ENCODE peak calls at places on chromosomes 7 and 10, in five cellular contexts. C is ascending aorta, R is H9, D is adrenal gland, F is bronchial epithelial cell. M is an unnamed sample.

GRCh38 chr7:96638669-96639068 is 71.0 kb downstream of the SEM1 start:
- DNase-seq in D (no peak), C (no peak), F (no peak), R (no peak), M (no peak)

GRCh38 chr10:120732643-120733313 is 118.4 kb upstream of the WDR11 start:
- DNase-seq in F (peak; percentile 92), D (no peak), R (no peak), C (no peak), M (peak; percentile 11)

GRCh38 chr7:45593877-45594276 is 19.7 kb downstream of the ADCY1 start:
- DNase-seq in D (no peak), R (peak; percentile 11), C (no peak), F (no peak), M (no peak)

GRCh38 chr10:125165584-125166340 is 5.4 kb upstream of the CTBP2 start:
- DNase-seq in C (no peak), D (no peak), R (no peak), F (no peak), M (no peak)

GRCh38 chr10:635088-635861 is 54.2 kb downstream of the DIP2C start:
- DNase-seq in R (no peak), D (no peak), C (no peak), F (no peak), M (no peak)

GRCh38 chr10:86718556-86718955 is 37.9 kb upstream of the BMPR1A start:
- DNase-seq in R (no peak), C (no peak), D (no peak), F (no peak), M (no peak)

GRCh38 chr7:27161214-27161720 is 4.1 kb downstream of the HOXA9 start:
- DNase-seq in R (no peak), C (no peak), D (peak; percentile 31), F (no peak), M (no peak)

GRCh38 chr7:105141068-105141467 is 127.1 kb downstream of the KMT2E start:
- DNase-seq in C (no peak), R (peak; percentile 66), F (peak; percentile 17), D (no peak), M (no peak)

GRCh38 chr10:124743188-124744046 is 761 bp downstream of the FAM53B start:
- DNase-seq in R (no peak), C (no peak), D (peak; percentile 60), F (no peak), M (peak; percentile 12)

GRCh38 chr7:100863406-100863950 is 3.7 kb upstream of the TRIP6 start:
- DNase-seq in C (no peak), D (peak; percentile 64), R (no peak), F (no peak), M (no peak)

GRCh38 chr7:158252837-158253669 is 334.6 kb downstream of the PTPRN2 start:
- DNase-seq in D (no peak), R (peak; percentile 23), C (no peak), F (no peak), M (no peak)

GRCh38 chr7:100602889-100603696 is 930 bp downstream of the PCOLCE start:
- DNase-seq in C (no peak), D (peak; percentile 56), F (no peak), R (peak; percentile 92), M (no peak)

GRCh38 chr10:10462116-10462515 is 555.6 kb upstream of the CELF2 start:
- DNase-seq in C (no peak), R (no peak), F (no peak), D (no peak), M (no peak)

GRCh38 chr7:18356195-18356645 is 139.3 kb upstream of the HDAC9 start:
- DNase-seq in F (peak; percentile 31), R (no peak), D (no peak), C (no peak), M (no peak)

GRCh38 chr7:2520808-2521146 is 1.2 kb downstream of the LFNG start:
- DNase-seq in F (no peak), D (no peak), C (no peak), R (no peak), M (peak; percentile 41)

GRCh38 chr10:28801247-28801646 is 123.9 kb downstream of the BAMBI start:
- DNase-seq in R (no peak), F (no peak), C (no peak), D (no peak), M (no peak)

GRCh38 chr7:47153076-47153475 is 428.8 kb downstream of the TNS3 start:
- DNase-seq in D (no peak), R (no peak), C (no peak), F (peak; percentile 57), M (peak; percentile 73)

GRCh38 chr7:81447351-81447952 is 322.4 kb downstream of the HGF start:
- DNase-seq in C (no peak), D (no peak), R (no peak), F (peak; percentile 69), M (peak; percentile 21)

GRCh38 chr10:13526952-13527863 is 1.6 kb downstream of the BEND7 start:
- DNase-seq in R (no peak), F (peak; percentile 91), C (no peak), D (no peak), M (no peak)

GRCh38 chr7:21704362-21704761 is 161.5 kb downstream of the DNAH11 start:
- DNase-seq in F (no peak), R (no peak), D (no peak), C (no peak), M (no peak)

GRCh38 chr10:116247701-116248100 is 25.3 kb downstream of the GFRA1 start:
- DNase-seq in R (no peak), F (no peak), D (no peak), C (no peak), M (no peak)

GRCh38 chr10:49622426-49623425 is 8.9 kb downstream of the CHAT start:
- DNase-seq in F (no peak), R (peak; percentile 15), C (no peak), D (no peak), M (no peak)

GRCh38 chr7:88354999-88355398 is 48.3 kb upstream of the STEAP4 start:
- DNase-seq in D (no peak), F (no peak), R (no peak), C (no peak), M (no peak)

GRCh38 chr7:88358534-88358838 is 51.8 kb upstream of the STEAP4 start:
- DNase-seq in C (no peak), F (no peak), D (no peak), R (no peak), M (no peak)

GRCh38 chr7:88358881-88359280 is 52.2 kb upstream of the STEAP4 start:
- DNase-seq in C (no peak), D (no peak), R (no peak), F (no peak), M (no peak)

GRCh38 chr7:88357794-88358533 is 51.3 kb upstream of the STEAP4 start:
- DNase-seq in D (peak; percentile 16), R (no peak), F (peak; percentile 46), C (no peak), M (no peak)

DNA sequence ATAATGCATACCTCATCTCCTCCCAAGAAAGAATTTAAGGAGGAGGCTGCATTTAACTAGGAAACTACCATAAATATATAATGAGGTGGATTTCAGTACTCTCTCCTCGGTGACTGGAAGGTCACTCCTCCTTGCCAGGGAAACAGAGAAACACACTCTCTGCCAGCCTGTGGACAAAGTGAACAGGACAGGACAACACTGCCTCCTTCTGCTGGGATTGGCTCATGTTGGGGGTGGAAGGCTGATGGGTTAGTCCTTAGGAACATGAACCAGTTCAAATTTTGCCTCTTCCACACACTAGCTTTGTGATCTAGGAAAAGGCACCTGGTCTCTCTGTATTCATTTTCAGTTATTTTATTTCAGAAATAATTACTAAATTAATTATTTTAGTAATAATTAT is 50.6 kb upstream of the STEAP4 start:
- DNase-seq in C (no peak), R (no peak), F (peak; percentile 61), D (peak; percentile 70), M (peak; percentile 59)
- TF ChIP-seq CTCF in C (no peak), R (peak; percentile 42), F (peak; percentile 72), D (peak; percentile 47), M (no peak)

GRCh38 chr10:21022821-21023220 is 125.7 kb upstream of the NEBL start:
- DNase-seq in F (peak; percentile 91), D (no peak), R (no peak), C (no peak), M (no peak)

GRCh38 chr10:21015838-21016237 is 118.7 kb upstream of the NEBL start:
- DNase-seq in R (no peak), C (no peak), D (no peak), F (no peak), M (no peak)

GRCh38 chr10:21021843-21022594 is 124.9 kb upstream of the NEBL start:
- DNase-seq in R (peak; percentile 32), F (peak; percentile 19), D (no peak), C (no peak), M (no peak)

GRCh38 chr10:21021231-21021630 is 124.1 kb upstream of the NEBL start:
- DNase-seq in F (no peak), D (no peak), R (no peak), C (no peak), M (no peak)

DNA sequence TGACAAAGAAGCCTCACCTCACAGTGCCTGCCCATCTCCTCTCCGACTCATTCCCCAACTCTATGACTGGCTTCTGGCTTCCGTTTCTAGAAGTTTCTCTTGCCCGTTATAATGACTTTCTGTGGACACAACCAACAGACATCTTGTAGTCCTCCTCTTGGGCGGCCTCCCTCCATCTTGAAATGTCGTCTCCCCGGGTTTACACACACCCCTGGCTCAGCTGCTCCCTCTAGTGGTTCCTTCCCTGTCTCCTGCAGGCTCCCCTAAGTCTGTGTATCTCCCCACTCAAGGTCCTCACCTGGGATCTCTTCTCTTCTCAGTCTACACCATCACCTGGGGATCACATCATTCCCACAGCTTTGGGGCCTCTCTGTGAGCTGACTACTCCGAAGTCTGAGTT is 123.4 kb upstream of the NEBL start:
- DNase-seq in D (peak; percentile 16), R (peak; percentile 62), F (no peak), C (no peak), M (peak; percentile 30)
- TF ChIP-seq CTCF in D (peak; percentile 3), R (peak; percentile 71), F (peak; percentile 37), C (no peak), M (peak; percentile 23)

GRCh38 chr7:151076863-151077704 is 3.5 kb downstream of the FASTK start:
- DNase-seq in D (no peak), R (peak; percentile 81), C (no peak), F (no peak), M (peak; percentile 60)
- TF ChIP-seq CTCF in D (no peak), R (peak; percentile 63), C (no peak), F (peak; percentile 55), M (no peak)

GRCh38 chr10:24513155-24513554 is 210.5 kb downstream of the ARHGAP21 start:
- DNase-seq in R (no peak), C (no peak), F (peak; percentile 10), D (peak; percentile 38), M (peak; percentile 26)
- TF ChIP-seq CTCF in R (peak; percentile 68), C (peak; percentile 35), F (peak; percentile 43), D (no peak), M (peak; percentile 24)

DNA sequence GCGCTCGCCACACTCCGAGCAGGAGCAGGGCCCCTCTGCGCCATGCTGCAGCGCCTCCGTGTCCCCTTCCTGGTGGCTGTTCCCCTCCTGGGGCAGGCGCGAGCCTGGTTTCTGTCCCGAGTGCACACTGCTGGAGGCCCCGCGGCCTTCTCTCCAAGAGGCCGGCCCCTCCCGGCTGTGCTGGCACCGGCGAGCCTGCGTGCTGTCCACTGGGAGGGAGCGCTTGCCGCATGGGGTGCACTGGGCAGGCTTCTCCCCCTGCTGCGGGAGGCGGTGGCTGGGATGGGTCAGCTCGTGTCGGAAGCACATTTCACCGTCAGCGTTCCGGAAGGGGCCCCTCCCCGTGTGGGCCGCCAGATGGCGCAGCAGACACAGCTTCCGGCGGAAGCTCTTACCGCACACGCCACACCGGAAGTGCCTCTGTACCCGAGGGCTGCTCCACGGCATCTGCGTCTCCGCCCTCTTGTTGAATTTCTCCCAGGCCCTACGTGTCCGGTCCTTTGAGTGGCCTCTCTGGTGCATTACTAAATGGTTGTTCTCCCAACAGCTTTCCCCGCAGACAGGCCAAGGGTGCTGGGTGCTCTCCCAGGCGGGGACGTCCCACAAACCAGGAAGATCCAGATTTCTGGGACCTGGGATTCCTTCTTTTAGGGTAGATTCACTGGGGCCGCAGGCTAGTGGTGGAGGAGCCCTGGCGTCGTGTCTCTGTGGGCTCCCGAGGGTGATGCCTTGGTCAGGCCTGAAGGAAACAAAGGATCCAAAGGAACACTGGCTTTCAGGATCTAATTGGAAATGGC is 18.7 kb downstream of the ZNF786 start:
- DNase-seq in C (no peak), R (peak; percentile 90), F (no peak), D (no peak), M (no peak)
- TF ChIP-seq CTCF in C (no peak), R (peak; percentile 91), F (no peak), D (no peak), M (no peak)

M was measured in Calu3.